ENCODE peak calls at places on chromosomes 6 and 20, in seven cellular contexts. One of them, this sample, is unnamed.

GRCh38 chr20:42688576-42688975 is 501.1 kb downstream of the PTPRT start:
- DNase-seq in cardiac muscle cell: no peak
- DNase-seq in neural progenitor cell: peak
- DNase-seq in neural crest cell: no peak
- DNase-seq in CD4-positive, alpha-beta T cell: no peak
- DNase-seq in kidney: no peak
- DNase-seq in glutamatergic neuron: no peak
- DNase-seq in this sample: no peak

GRCh38 chr6:112501705-112502104 is 154.6 kb downstream of the RFPL4B start:
- DNase-seq in neural progenitor cell: peak
- DNase-seq in glutamatergic neuron: peak
- DNase-seq in CD4-positive, alpha-beta T cell: no peak
- DNase-seq in cardiac muscle cell: peak
- DNase-seq in neural crest cell: peak
- DNase-seq in kidney: no peak
- DNase-seq in this sample: no peak

GRCh38 chr6:156595481-156595880 is 181.7 kb upstream of the ARID1B start:
- DNase-seq in glutamatergic neuron: no peak
- DNase-seq in cardiac muscle cell: no peak
- DNase-seq in kidney: no peak
- DNase-seq in CD4-positive, alpha-beta T cell: no peak
- DNase-seq in neural progenitor cell: no peak
- DNase-seq in neural crest cell: no peak
- DNase-seq in this sample: no peak

GRCh38 chr20:62907377-62908317 is 18.7 kb downstream of the DIDO1 start:
- DNase-seq in cardiac muscle cell: no peak
- DNase-seq in neural progenitor cell: peak
- DNase-seq in kidney: no peak
- DNase-seq in CD4-positive, alpha-beta T cell: no peak
- DNase-seq in neural crest cell: no peak
- DNase-seq in glutamatergic neuron: peak
- DNase-seq in this sample: no peak

GRCh38 chr6:52399511-52400315 is 20.4 kb upstream of the EFHC1 start:
- DNase-seq in glutamatergic neuron: no peak
- DNase-seq in kidney: no peak
- DNase-seq in neural crest cell: peak
- DNase-seq in cardiac muscle cell: peak
- DNase-seq in CD4-positive, alpha-beta T cell: no peak
- DNase-seq in neural progenitor cell: peak
- DNase-seq in this sample: no peak

GRCh38 chr6:13712485-13712990 is 903 bp upstream of the RANBP9 start:
- DNase-seq in kidney: no peak
- DNase-seq in neural crest cell: no peak
- DNase-seq in CD4-positive, alpha-beta T cell: no peak
- DNase-seq in cardiac muscle cell: peak
- DNase-seq in glutamatergic neuron: no peak
- DNase-seq in neural progenitor cell: no peak
- DNase-seq in this sample: no peak

GRCh38 chr20:1125266-1125665 is 6.9 kb downstream of the PSMF1 start:
- DNase-seq in kidney: no peak
- DNase-seq in cardiac muscle cell: no peak
- DNase-seq in CD4-positive, alpha-beta T cell: no peak
- DNase-seq in neural progenitor cell: no peak
- DNase-seq in glutamatergic neuron: no peak
- DNase-seq in neural crest cell: no peak
- DNase-seq in this sample: no peak

GRCh38 chr6:3026811-3027626 is 27.3 kb downstream of the NQO2 start:
- DNase-seq in kidney: no peak
- DNase-seq in glutamatergic neuron: no peak
- DNase-seq in CD4-positive, alpha-beta T cell: peak
- DNase-seq in neural progenitor cell: peak
- DNase-seq in neural crest cell: no peak
- DNase-seq in cardiac muscle cell: peak
- DNase-seq in this sample: no peak

GRCh38 chr20:47146703-47147102 is 209.8 kb downstream of the ZMYND8 start:
- DNase-seq in glutamatergic neuron: no peak
- DNase-seq in CD4-positive, alpha-beta T cell: no peak
- DNase-seq in neural crest cell: no peak
- DNase-seq in kidney: no peak
- DNase-seq in neural progenitor cell: peak
- DNase-seq in cardiac muscle cell: peak
- DNase-seq in this sample: peak

GRCh38 chr6:145139451-145139850 is 595.9 kb downstream of the EPM2A start:
- DNase-seq in kidney: no peak
- DNase-seq in neural crest cell: no peak
- DNase-seq in cardiac muscle cell: no peak
- DNase-seq in CD4-positive, alpha-beta T cell: no peak
- DNase-seq in glutamatergic neuron: peak
- DNase-seq in neural progenitor cell: peak
- DNase-seq in this sample: peak

GRCh38 chr20:47726632-47727031 is 58.6 kb downstream of the SULF2 start:
- DNase-seq in kidney: peak
- DNase-seq in cardiac muscle cell: no peak
- DNase-seq in glutamatergic neuron: no peak
- DNase-seq in neural progenitor cell: no peak
- DNase-seq in CD4-positive, alpha-beta T cell: no peak
- DNase-seq in neural crest cell: no peak
- DNase-seq in this sample: no peak

GRCh38 chr6:106339334-106340029 is 13.9 kb upstream of the ATG5 start:
- DNase-seq in cardiac muscle cell: peak
- DNase-seq in neural crest cell: peak
- DNase-seq in glutamatergic neuron: peak
- DNase-seq in neural progenitor cell: peak
- DNase-seq in CD4-positive, alpha-beta T cell: peak
- DNase-seq in kidney: no peak
- DNase-seq in this sample: peak

GRCh38 chr6:11460001-11460668 is 77.4 kb upstream of the TMEM170B start:
- DNase-seq in kidney: no peak
- DNase-seq in glutamatergic neuron: no peak
- DNase-seq in cardiac muscle cell: peak
- DNase-seq in neural progenitor cell: no peak
- DNase-seq in neural crest cell: no peak
- DNase-seq in CD4-positive, alpha-beta T cell: no peak
- DNase-seq in this sample: no peak

GRCh38 chr6:44386364-44386928 is 1.1 kb upstream of the CDC5L start:
- DNase-seq in glutamatergic neuron: no peak
- DNase-seq in neural crest cell: no peak
- DNase-seq in neural progenitor cell: no peak
- DNase-seq in kidney: no peak
- DNase-seq in CD4-positive, alpha-beta T cell: no peak
- DNase-seq in cardiac muscle cell: no peak
- DNase-seq in this sample: peak

GRCh38 chr6:136421537-136422158 is 128.6 kb downstream of the MAP7 start:
- DNase-seq in cardiac muscle cell: no peak
- DNase-seq in CD4-positive, alpha-beta T cell: no peak
- DNase-seq in neural crest cell: no peak
- DNase-seq in kidney: no peak
- DNase-seq in glutamatergic neuron: no peak
- DNase-seq in neural progenitor cell: no peak
- DNase-seq in this sample: no peak

GRCh38 chr6:109490708-109491107 is 7.7 kb upstream of the ZBTB24 start:
- DNase-seq in cardiac muscle cell: no peak
- DNase-seq in kidney: no peak
- DNase-seq in glutamatergic neuron: no peak
- DNase-seq in CD4-positive, alpha-beta T cell: no peak
- DNase-seq in neural progenitor cell: no peak
- DNase-seq in neural crest cell: no peak
- DNase-seq in this sample: no peak

GRCh38 chr6:144647406-144647964 is 362.4 kb downstream of the UTRN start:
- DNase-seq in kidney: no peak
- DNase-seq in CD4-positive, alpha-beta T cell: no peak
- DNase-seq in neural progenitor cell: no peak
- DNase-seq in neural crest cell: no peak
- DNase-seq in cardiac muscle cell: peak
- DNase-seq in glutamatergic neuron: no peak
- DNase-seq in this sample: no peak

GRCh38 chr6:52605610-52606185 is 28.8 kb upstream of the TRAM2 start:
- DNase-seq in kidney: no peak
- DNase-seq in CD4-positive, alpha-beta T cell: no peak
- DNase-seq in neural crest cell: no peak
- DNase-seq in neural progenitor cell: no peak
- DNase-seq in glutamatergic neuron: no peak
- DNase-seq in cardiac muscle cell: no peak
- DNase-seq in this sample: no peak

GRCh38 chr6:41670703-41671360 is 32.6 kb downstream of the MDFI start:
- DNase-seq in CD4-positive, alpha-beta T cell: no peak
- DNase-seq in neural progenitor cell: no peak
- DNase-seq in cardiac muscle cell: no peak
- DNase-seq in kidney: no peak
- DNase-seq in glutamatergic neuron: no peak
- DNase-seq in neural crest cell: no peak
- DNase-seq in this sample: no peak

GRCh38 chr6:106628658-106629102 is 618 bp downstream of the RTN4IP1 start:
- DNase-seq in kidney: no peak
- DNase-seq in neural progenitor cell: peak
- DNase-seq in neural crest cell: no peak
- DNase-seq in glutamatergic neuron: no peak
- DNase-seq in CD4-positive, alpha-beta T cell: no peak
- DNase-seq in cardiac muscle cell: no peak
- DNase-seq in this sample: no peak

GRCh38 chr20:34713194-34713943 is 9.2 kb downstream of the TP53INP2 start:
- DNase-seq in CD4-positive, alpha-beta T cell: no peak
- DNase-seq in cardiac muscle cell: peak
- DNase-seq in neural crest cell: no peak
- DNase-seq in glutamatergic neuron: no peak
- DNase-seq in neural progenitor cell: no peak
- DNase-seq in kidney: no peak
- DNase-seq in this sample: peak

GRCh38 chr6:17721671-17722070 is 14.9 kb upstream of the NUP153 start:
- DNase-seq in kidney: no peak
- DNase-seq in neural progenitor cell: no peak
- DNase-seq in glutamatergic neuron: no peak
- DNase-seq in CD4-positive, alpha-beta T cell: no peak
- DNase-seq in neural crest cell: no peak
- DNase-seq in cardiac muscle cell: no peak
- DNase-seq in this sample: no peak

GRCh38 chr20:45890077-45890996 is 671 bp downstream of the NEURL2 start:
- DNase-seq in glutamatergic neuron: peak
- DNase-seq in neural crest cell: peak
- DNase-seq in cardiac muscle cell: peak
- DNase-seq in neural progenitor cell: peak
- DNase-seq in CD4-positive, alpha-beta T cell: no peak
- DNase-seq in kidney: peak
- DNase-seq in this sample: peak

GRCh38 chr6:127190552-127190951 is 72.1 kb downstream of the RSPO3 start:
- DNase-seq in kidney: no peak
- DNase-seq in glutamatergic neuron: no peak
- DNase-seq in neural progenitor cell: peak
- DNase-seq in cardiac muscle cell: peak
- DNase-seq in CD4-positive, alpha-beta T cell: no peak
- DNase-seq in neural crest cell: no peak
- DNase-seq in this sample: no peak

GRCh38 chr20:59571591-59572314 is 32.6 kb upstream of the PHACTR3 start:
- DNase-seq in neural crest cell: peak
- DNase-seq in neural progenitor cell: peak
- DNase-seq in glutamatergic neuron: peak
- DNase-seq in kidney: no peak
- DNase-seq in CD4-positive, alpha-beta T cell: peak
- DNase-seq in cardiac muscle cell: peak
- DNase-seq in this sample: peak

GRCh38 chr20:50681359-50682064 is 9.8 kb downstream of the RIPOR3 start:
- DNase-seq in neural crest cell: no peak
- DNase-seq in CD4-positive, alpha-beta T cell: no peak
- DNase-seq in neural progenitor cell: no peak
- DNase-seq in glutamatergic neuron: no peak
- DNase-seq in cardiac muscle cell: no peak
- DNase-seq in kidney: no peak
- DNase-seq in this sample: no peak

GRCh38 chr20:50680106-50680960 is 11.0 kb downstream of the RIPOR3 start:
- DNase-seq in neural progenitor cell: no peak
- DNase-seq in cardiac muscle cell: peak
- DNase-seq in glutamatergic neuron: no peak
- DNase-seq in neural crest cell: no peak
- DNase-seq in kidney: peak
- DNase-seq in CD4-positive, alpha-beta T cell: no peak
- DNase-seq in this sample: peak

GRCh38 chr20:50682065-50682464 is 9.3 kb downstream of the RIPOR3 start:
- DNase-seq in cardiac muscle cell: no peak
- DNase-seq in neural crest cell: no peak
- DNase-seq in neural progenitor cell: no peak
- DNase-seq in CD4-positive, alpha-beta T cell: no peak
- DNase-seq in kidney: no peak
- DNase-seq in glutamatergic neuron: no peak
- DNase-seq in this sample: no peak

GRCh38 chr20:50678213-50678898 is 13.0 kb downstream of the RIPOR3 start:
- DNase-seq in cardiac muscle cell: peak
- DNase-seq in neural progenitor cell: no peak
- DNase-seq in glutamatergic neuron: no peak
- DNase-seq in kidney: peak
- DNase-seq in neural crest cell: no peak
- DNase-seq in CD4-positive, alpha-beta T cell: no peak
- DNase-seq in this sample: no peak

DNA sequence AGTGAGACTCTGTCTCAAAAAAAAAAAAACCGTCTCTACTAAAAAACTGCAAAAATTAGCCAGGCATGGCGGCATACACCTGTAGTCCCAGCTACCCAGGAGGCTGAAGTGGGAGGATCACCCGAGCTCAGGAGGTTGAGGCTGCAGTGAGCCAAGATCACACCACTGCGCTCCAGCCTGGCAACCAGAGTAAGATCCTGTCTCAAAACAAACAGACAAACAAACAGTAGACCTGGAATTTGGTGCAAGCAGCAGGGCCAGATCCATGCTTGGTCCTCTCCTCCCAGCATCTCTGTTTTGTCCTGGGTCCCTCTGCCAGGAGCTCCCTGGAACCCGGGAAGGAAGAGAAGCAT is 11.6 kb downstream of the RIPOR3 start:
- DNase-seq in CD4-positive, alpha-beta T cell: no peak
- DNase-seq in neural progenitor cell: no peak
- DNase-seq in cardiac muscle cell: no peak
- DNase-seq in kidney: no peak
- DNase-seq in glutamatergic neuron: no peak
- DNase-seq in neural crest cell: no peak
- DNase-seq in this sample: no peak
- TF ChIP-seq CTCF in CD4-positive, alpha-beta T cell: no peak
- TF ChIP-seq CTCF in neural progenitor cell: no peak
- TF ChIP-seq CTCF in cardiac muscle cell: no peak
- TF ChIP-seq CTCF in kidney: no peak
- TF ChIP-seq CTCF in glutamatergic neuron: no peak
- TF ChIP-seq CTCF in neural crest cell: no peak
- TF ChIP-seq CTCF in this sample: no peak

GRCh38 chr6:85362652-85363310 is 87.1 kb upstream of the NT5E start:
- DNase-seq in neural progenitor cell: no peak
- DNase-seq in CD4-positive, alpha-beta T cell: no peak
- DNase-seq in cardiac muscle cell: no peak
- DNase-seq in kidney: no peak
- DNase-seq in neural crest cell: no peak
- DNase-seq in glutamatergic neuron: no peak
- DNase-seq in this sample: no peak
- TF ChIP-seq CTCF in neural progenitor cell: no peak
- TF ChIP-seq CTCF in CD4-positive, alpha-beta T cell: no peak
- TF ChIP-seq CTCF in cardiac muscle cell: no peak
- TF ChIP-seq CTCF in kidney: no peak
- TF ChIP-seq CTCF in neural crest cell: no peak
- TF ChIP-seq CTCF in glutamatergic neuron: no peak
- TF ChIP-seq CTCF in this sample: no peak

GRCh38 chr6:39887692-39888450 is 46.4 kb downstream of the MOCS1 start:
- DNase-seq in cardiac muscle cell: peak
- DNase-seq in neural progenitor cell: peak
- DNase-seq in neural crest cell: peak
- DNase-seq in kidney: peak
- DNase-seq in glutamatergic neuron: no peak
- DNase-seq in CD4-positive, alpha-beta T cell: no peak
- DNase-seq in this sample: peak
- TF ChIP-seq CTCF in cardiac muscle cell: no peak
- TF ChIP-seq CTCF in neural progenitor cell: no peak
- TF ChIP-seq CTCF in neural crest cell: no peak
- TF ChIP-seq CTCF in kidney: no peak
- TF ChIP-seq CTCF in glutamatergic neuron: no peak
- TF ChIP-seq CTCF in CD4-positive, alpha-beta T cell: no peak
- TF ChIP-seq CTCF in this sample: no peak

GRCh38 chr6:56549014-56549413 is 93.7 kb downstream of the DST start:
- DNase-seq in neural progenitor cell: peak
- DNase-seq in kidney: no peak
- DNase-seq in CD4-positive, alpha-beta T cell: no peak
- DNase-seq in glutamatergic neuron: no peak
- DNase-seq in cardiac muscle cell: peak
- DNase-seq in neural crest cell: no peak
- DNase-seq in this sample: no peak
- TF ChIP-seq CTCF in neural progenitor cell: no peak
- TF ChIP-seq CTCF in kidney: peak
- TF ChIP-seq CTCF in CD4-positive, alpha-beta T cell: no peak
- TF ChIP-seq CTCF in glutamatergic neuron: no peak
- TF ChIP-seq CTCF in cardiac muscle cell: peak
- TF ChIP-seq CTCF in neural crest cell: no peak
- TF ChIP-seq CTCF in this sample: peak